ENCODE peak calls at places on chromosomes 6 and 20, in eight cellular contexts. B is dorsolateral prefrontal cortex, V is EH, L is cerebellar nuclear complex, U is left kidney, R is left cardiac atrium, H is PC-3, I is AG09319. C is an unnamed sample.

GRCh38 chr6:3744211-3744900 is 7.2 kb downstream of the PXDC1 start:
- DNase-seq in H (no peak), I (no peak), L (no peak), R (no peak), V (peak; percentile 41), U (no peak), B (no peak), C (no peak)

GRCh38 chr6:45946352-45946751 is 69.3 kb downstream of the CLIC5 start:
- DNase-seq in U (peak; percentile 80), R (peak; percentile 39), L (no peak), I (peak; percentile 74), B (no peak), H (peak; percentile 32), V (peak; percentile 87), C (peak; percentile 10)

GRCh38 chr6:161414180-161414579 is 140.3 kb upstream of the AGPAT4 start:
- DNase-seq in I (no peak), V (no peak), R (no peak), L (peak; percentile 6), U (peak; percentile 38), B (no peak), H (no peak), C (no peak)

GRCh38 chr6:91816335-91816734 is 1229.5 kb upstream of the MAP3K7 start:
- DNase-seq in R (peak; percentile 12), B (no peak), L (no peak), I (no peak), V (no peak), U (no peak), H (no peak), C (no peak)

GRCh38 chr6:159692303-159693127 is 526 bp downstream of the SOD2 start:
- DNase-seq in B (peak; percentile 62), L (no peak), H (peak; percentile 36), R (peak; percentile 64), U (peak; percentile 74), I (no peak), V (peak; percentile 50), C (peak; percentile 50)

GRCh38 chr6:110877154-110877564 is 2.6 kb downstream of the AMD1 start:
- DNase-seq in I (no peak), B (no peak), H (no peak), R (no peak), V (no peak), U (peak; percentile 15), L (no peak), C (no peak)

GRCh38 chr20:35339007-35339406 is 46.8 kb upstream of the FAM83C start:
- DNase-seq in B (no peak), V (peak; percentile 95), H (peak; percentile 88), U (peak; percentile 24), L (no peak), R (no peak), I (peak; percentile 82), C (peak; percentile 57)

GRCh38 chr6:96066376-96066775 is 50.6 kb downstream of the FUT9 start:
- DNase-seq in U (no peak), I (no peak), H (peak; percentile 9), L (no peak), V (no peak), R (no peak), B (no peak), C (no peak)

GRCh38 chr20:51862796-51863195 is 60.5 kb upstream of the SALL4 start:
- DNase-seq in V (peak; percentile 69), L (no peak), I (no peak), B (no peak), H (no peak), R (no peak), U (no peak), C (no peak)

GRCh38 chr6:50362706-50363105 is 313.0 kb upstream of the DEFB112 start:
- DNase-seq in I (no peak), H (no peak), U (no peak), B (no peak), V (no peak), L (no peak), R (no peak), C (no peak)